ENCODE peak calls at places on chromosomes 11 and 22, in six cellular contexts. R is trophoblast cell, H is IMR-90, K is mesenchymal stem cell, G is neuronal stem cell, N is H1. C is an unnamed sample.

GRCh38 chr11:47950396-47950795 is 30.0 kb upstream of the PTPRJ start:
- DNase-seq in R (no peak), H (no peak), K (peak), G (no peak), N (no peak), C (no peak)

GRCh38 chr22:25051073-25051472 is 98.6 kb downstream of the KIAA1671 start:
- DNase-seq in R (no peak), H (no peak), K (no peak), G (no peak), N (peak), C (peak)

GRCh38 chr22:21663738-21664137 is 2.1 kb upstream of the PPIL2 start:
- DNase-seq in R (no peak), H (no peak), K (no peak), G (no peak), N (no peak), C (no peak)

GRCh38 chr22:29539105-29539504 is 14.5 kb downstream of the THOC5 start:
- DNase-seq in R (no peak), H (no peak), K (peak), G (no peak), N (no peak), C (no peak)

GRCh38 chr22:40383905-40384304 is 13.5 kb downstream of the SGSM3 start:
- DNase-seq in R (peak), H (peak), K (peak), G (no peak), N (no peak), C (no peak)

GRCh38 chr11:125481531-125481930 is 14.5 kb downstream of the FEZ1 start:
- DNase-seq in R (no peak), H (no peak), K (no peak), G (no peak), N (no peak), C (no peak)

GRCh38 chr22:22770881-22771280 is 116.7 kb upstream of the IGLL5 start:
- DNase-seq in R (no peak), H (no peak), K (no peak), G (no peak), N (no peak), C (no peak)

GRCh38 chr11:108511851-108512474 is 13.8 kb upstream of the POGLUT3 start:
- DNase-seq in R (peak), H (peak), K (peak), G (no peak), N (no peak), C (no peak)

GRCh38 chr22:50671641-50672040 is 982 bp upstream of the SHANK3 start:
- DNase-seq in R (no peak), H (no peak), K (no peak), G (no peak), N (no peak), C (no peak)

GRCh38 chr11:13939952-13940610 is 22.4 kb upstream of the SPON1 start:
- DNase-seq in R (peak), H (no peak), K (no peak), G (no peak), N (no peak), C (no peak)

GRCh38 chr11:132471491-132471890 is 1060.8 kb downstream of the OPCML start:
- DNase-seq in R (no peak), H (no peak), K (no peak), G (no peak), N (no peak), C (no peak)

GRCh38 chr22:33274214-33274828 is 216.1 kb upstream of the SYN3 start:
- DNase-seq in R (peak), H (no peak), K (no peak), G (no peak), N (peak), C (peak)

GRCh38 chr22:33464698-33465097 is 406.5 kb upstream of the SYN3 start:
- DNase-seq in R (no peak), H (no peak), K (no peak), G (no peak), N (no peak), C (no peak)

GRCh38 chr11:22703040-22703439 is 36.6 kb downstream of the GAS2 start:
- DNase-seq in R (peak), H (peak), K (peak), G (no peak), N (no peak), C (no peak)

GRCh38 chr11:33708970-33709369 is 8.3 kb upstream of the C11orf91 start:
- DNase-seq in R (no peak), H (peak), K (no peak), G (no peak), N (no peak), C (no peak)

GRCh38 chr22:28072066-28072465 is 153.0 kb upstream of the PITPNB start:
- DNase-seq in R (no peak), H (peak), K (no peak), G (no peak), N (no peak), C (no peak)

GRCh38 chr11:2555891-2556290 is 111.1 kb downstream of the KCNQ1 start:
- DNase-seq in R (no peak), H (no peak), K (no peak), G (no peak), N (no peak), C (no peak)
- H3K14ac ChIP-seq in R (no peak), H (no peak), K (no peak), G (no peak), N (no peak), C (no peak)

GRCh38 chr11:120334332-120334731 is 1.9 kb upstream of the ARHGEF12 start:
- DNase-seq in R (no peak), H (no peak), K (no peak), G (no peak), N (no peak), C (no peak)
- H3K14ac ChIP-seq in R (no peak), H (no peak), K (no peak), G (no peak), N (no peak), C (no peak)

GRCh38 chr11:131165036-131165435 is 205.4 kb upstream of the NTM start:
- DNase-seq in R (no peak), H (no peak), K (no peak), G (no peak), N (no peak), C (no peak)
- H3K14ac ChIP-seq in R (no peak), H (no peak), K (no peak), G (no peak), N (no peak), C (no peak)

DNA sequence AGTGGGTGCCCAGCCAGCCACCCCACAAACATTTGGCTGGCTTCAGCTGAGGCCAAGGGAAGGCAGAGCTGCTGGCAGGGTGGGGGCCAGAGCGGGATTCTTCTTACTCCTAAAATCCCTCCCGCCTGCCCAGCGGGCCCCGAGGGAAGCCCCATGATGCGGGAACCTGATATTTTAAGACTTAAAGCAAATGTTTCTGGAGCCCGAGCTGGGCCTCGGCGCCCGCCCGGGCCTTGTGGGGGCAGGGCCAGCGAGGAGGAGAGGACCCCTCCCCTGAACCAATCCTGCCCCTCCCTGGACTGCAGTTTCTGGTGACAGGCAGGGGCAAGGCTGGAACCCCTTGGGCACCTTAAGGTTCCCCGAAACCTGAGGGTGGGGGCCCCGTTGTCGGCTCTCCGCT is 17.2 kb downstream of the GP1BB start:
- DNase-seq in R (no peak), H (no peak), K (no peak), G (no peak), N (no peak), C (no peak)
- H3K14ac ChIP-seq in R (no peak), H (no peak), K (no peak), G (peak), N (no peak), C (no peak)

DNA sequence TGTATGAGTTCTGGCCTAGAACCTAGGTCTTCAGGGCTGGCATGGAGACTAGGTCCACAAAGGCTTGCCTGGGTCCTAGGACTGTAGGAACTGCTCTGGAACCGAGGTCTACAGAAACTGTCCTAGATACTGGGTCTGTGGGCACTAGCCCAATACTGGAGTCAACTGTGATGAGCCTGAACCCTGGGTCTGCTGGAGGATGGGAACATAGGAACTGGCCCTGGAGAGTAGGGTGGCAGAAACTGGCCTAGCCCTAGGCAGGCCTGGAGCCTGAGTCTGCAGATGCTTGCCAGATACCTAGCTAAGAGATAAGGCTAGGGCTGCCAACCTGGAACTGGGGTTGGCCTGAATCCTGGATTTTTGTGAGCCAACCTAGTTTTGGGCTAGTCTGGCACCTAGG is 19.2 kb upstream of the GLYATL2 start:
- DNase-seq in R (no peak), H (no peak), K (no peak), G (no peak), N (no peak), C (no peak)
- H3K14ac ChIP-seq in R (no peak), H (no peak), K (no peak), G (no peak), N (no peak), C (no peak)

DNA sequence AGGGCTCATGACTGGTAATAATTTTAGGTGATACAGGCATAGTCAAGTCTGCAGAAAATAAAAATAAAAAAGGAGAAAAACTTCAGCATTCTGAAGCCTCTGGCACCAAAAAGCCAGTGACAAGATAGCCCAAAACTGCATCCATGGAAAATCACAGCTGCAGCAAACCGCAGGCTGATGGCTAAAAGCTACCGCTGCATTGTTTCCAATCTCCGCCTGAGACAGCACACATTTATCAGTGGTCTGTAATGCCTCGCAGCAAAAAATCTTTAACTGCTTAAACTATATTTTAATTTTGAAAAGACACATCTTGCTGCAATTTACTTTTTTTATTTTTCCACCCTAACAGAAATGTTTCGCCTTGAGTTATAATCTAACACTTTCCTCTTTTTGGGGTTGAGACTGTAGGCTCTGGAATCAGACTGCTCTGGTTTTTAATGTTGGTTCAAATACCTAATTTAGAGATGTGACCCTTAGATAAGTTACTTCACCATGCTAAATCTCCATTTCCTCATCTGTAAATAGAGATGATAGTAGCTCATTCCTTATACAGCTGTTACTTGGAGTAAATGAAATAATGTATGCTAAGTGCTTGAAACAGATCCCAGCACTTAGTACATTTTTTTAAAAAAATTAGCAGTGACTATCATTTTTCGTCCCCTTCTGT is 41.9 kb upstream of the FIBIN start:
- DNase-seq in R (no peak), H (no peak), K (no peak), G (no peak), N (no peak), C (no peak)
- H3K14ac ChIP-seq in R (no peak), H (no peak), K (no peak), G (no peak), N (no peak), C (no peak)